ENCODE peak calls at places on chromosomes 3 and 15, in four cellular contexts. One of them, this sample, is unnamed.

GRCh38 chr3:31614162-31614921 is 81.6 kb downstream of the STT3B start:
- DNase-seq in mesendoderm: no peak
- DNase-seq in GM23248: peak
- DNase-seq in right cardiac atrium: no peak
- DNase-seq in this sample: no peak

GRCh38 chr15:33545866-33546265 is 235.1 kb downstream of the RYR3 start:
- DNase-seq in mesendoderm: no peak
- DNase-seq in GM23248: no peak
- DNase-seq in right cardiac atrium: no peak
- DNase-seq in this sample: no peak

GRCh38 chr3:17074559-17074958 is 189.8 kb downstream of the PLCL2 start:
- DNase-seq in mesendoderm: no peak
- DNase-seq in GM23248: no peak
- DNase-seq in right cardiac atrium: no peak
- DNase-seq in this sample: no peak

GRCh38 chr3:107825556-107825955 is 265.3 kb downstream of the CD47 start:
- DNase-seq in mesendoderm: no peak
- DNase-seq in GM23248: no peak
- DNase-seq in right cardiac atrium: no peak
- DNase-seq in this sample: no peak

GRCh38 chr3:149398296-149398695 is 20.8 kb upstream of the TM4SF1 start:
- DNase-seq in mesendoderm: no peak
- DNase-seq in GM23248: no peak
- DNase-seq in right cardiac atrium: no peak
- DNase-seq in this sample: no peak

GRCh38 chr3:105731686-105732085 is 137.1 kb downstream of the CBLB start:
- DNase-seq in mesendoderm: no peak
- DNase-seq in GM23248: no peak
- DNase-seq in right cardiac atrium: no peak
- DNase-seq in this sample: no peak

GRCh38 chr15:93452537-93453211 is 363.7 kb upstream of the RGMA start:
- DNase-seq in mesendoderm: no peak
- DNase-seq in GM23248: no peak
- DNase-seq in right cardiac atrium: no peak
- DNase-seq in this sample: no peak

GRCh38 chr15:72141171-72142084 is 23.2 kb downstream of the SENP8 start:
- DNase-seq in mesendoderm: peak
- DNase-seq in GM23248: no peak
- DNase-seq in right cardiac atrium: no peak
- DNase-seq in this sample: no peak

GRCh38 chr3:123700791-123701712 is 116.2 kb upstream of the HACD2 start:
- DNase-seq in mesendoderm: no peak
- DNase-seq in GM23248: no peak
- DNase-seq in right cardiac atrium: no peak
- DNase-seq in this sample: no peak

GRCh38 chr3:42020681-42021307 is 58.9 kb upstream of the ULK4 start:
- DNase-seq in mesendoderm: no peak
- DNase-seq in GM23248: peak
- DNase-seq in right cardiac atrium: no peak
- DNase-seq in this sample: no peak

GRCh38 chr3:183536238-183536880 is 19.1 kb downstream of the KLHL6 start:
- DNase-seq in mesendoderm: no peak
- DNase-seq in GM23248: no peak
- DNase-seq in right cardiac atrium: no peak
- DNase-seq in this sample: no peak

DNA sequence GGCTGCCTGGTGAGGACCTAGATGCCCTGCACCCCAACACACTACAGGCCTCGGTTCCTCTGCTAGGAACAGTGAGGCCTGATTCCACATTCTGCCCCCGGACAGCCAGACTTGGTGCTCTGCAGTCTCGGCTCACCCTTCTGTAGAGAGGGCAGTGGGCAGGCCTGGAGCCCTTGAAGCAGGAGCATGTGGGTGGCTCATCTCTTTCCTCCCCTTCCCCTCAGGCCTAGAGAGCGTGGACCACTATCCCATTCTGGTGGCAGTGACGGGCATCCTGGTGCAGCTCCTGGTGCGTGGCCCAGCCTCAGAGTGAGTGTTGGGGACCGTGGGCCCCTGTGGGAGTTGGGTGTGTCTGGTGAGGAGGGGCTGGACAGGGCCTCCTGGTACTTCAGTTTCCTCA is 3.3 kb downstream of the AMIGO3 start:
- DNase-seq in mesendoderm: no peak
- DNase-seq in GM23248: no peak
- DNase-seq in right cardiac atrium: no peak
- DNase-seq in this sample: peak
- H3K4me3 ChIP-seq in mesendoderm: no peak
- H3K4me3 ChIP-seq in GM23248: no peak
- H3K4me3 ChIP-seq in right cardiac atrium: no peak
- H3K4me3 ChIP-seq in this sample: no peak

DNA sequence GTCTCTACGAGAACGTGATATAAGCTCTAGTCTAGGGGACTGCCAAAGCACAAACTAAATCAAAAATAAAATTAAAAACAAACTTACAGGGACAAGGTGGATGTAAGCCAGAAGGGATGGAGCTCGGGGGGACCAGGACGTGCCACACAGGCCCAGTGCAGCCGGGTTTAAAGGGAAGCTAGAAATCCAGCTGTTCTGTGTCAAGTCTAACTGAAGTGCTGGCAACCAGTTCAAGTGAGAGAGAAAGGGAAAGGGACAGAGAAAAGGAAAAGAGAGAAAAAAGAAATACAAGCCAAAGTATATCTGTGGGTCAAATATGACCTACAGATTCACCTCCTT is 62.5 kb downstream of the CHSY1 start:
- DNase-seq in mesendoderm: no peak
- DNase-seq in GM23248: no peak
- DNase-seq in right cardiac atrium: no peak
- DNase-seq in this sample: no peak
- H3K4me3 ChIP-seq in mesendoderm: no peak
- H3K4me3 ChIP-seq in GM23248: no peak
- H3K4me3 ChIP-seq in right cardiac atrium: no peak
- H3K4me3 ChIP-seq in this sample: peak

GRCh38 chr15:90202929-90203328 is 1.8 kb downstream of the SEMA4B start:
- DNase-seq in mesendoderm: no peak
- DNase-seq in GM23248: no peak
- DNase-seq in right cardiac atrium: no peak
- DNase-seq in this sample: no peak
- H3K4me3 ChIP-seq in mesendoderm: no peak
- H3K4me3 ChIP-seq in GM23248: no peak
- H3K4me3 ChIP-seq in right cardiac atrium: no peak
- H3K4me3 ChIP-seq in this sample: no peak

GRCh38 chr3:186786810-186787375 is 3.5 kb downstream of the EIF4A2 start:
- DNase-seq in mesendoderm: no peak
- DNase-seq in GM23248: peak
- DNase-seq in right cardiac atrium: no peak
- DNase-seq in this sample: no peak

GRCh38 chr3:186788482-186789370 is 5.3 kb downstream of the EIF4A2 start:
- DNase-seq in mesendoderm: no peak
- DNase-seq in GM23248: peak
- DNase-seq in right cardiac atrium: no peak
- DNase-seq in this sample: no peak

GRCh38 chr3:186789554-186790260 is 6.3 kb downstream of the EIF4A2 start:
- DNase-seq in mesendoderm: no peak
- DNase-seq in GM23248: peak
- DNase-seq in right cardiac atrium: no peak
- DNase-seq in this sample: no peak

GRCh38 chr3:186785517-186786018 is 2.2 kb downstream of the EIF4A2 start:
- DNase-seq in mesendoderm: no peak
- DNase-seq in GM23248: peak
- DNase-seq in right cardiac atrium: no peak
- DNase-seq in this sample: no peak

DNA sequence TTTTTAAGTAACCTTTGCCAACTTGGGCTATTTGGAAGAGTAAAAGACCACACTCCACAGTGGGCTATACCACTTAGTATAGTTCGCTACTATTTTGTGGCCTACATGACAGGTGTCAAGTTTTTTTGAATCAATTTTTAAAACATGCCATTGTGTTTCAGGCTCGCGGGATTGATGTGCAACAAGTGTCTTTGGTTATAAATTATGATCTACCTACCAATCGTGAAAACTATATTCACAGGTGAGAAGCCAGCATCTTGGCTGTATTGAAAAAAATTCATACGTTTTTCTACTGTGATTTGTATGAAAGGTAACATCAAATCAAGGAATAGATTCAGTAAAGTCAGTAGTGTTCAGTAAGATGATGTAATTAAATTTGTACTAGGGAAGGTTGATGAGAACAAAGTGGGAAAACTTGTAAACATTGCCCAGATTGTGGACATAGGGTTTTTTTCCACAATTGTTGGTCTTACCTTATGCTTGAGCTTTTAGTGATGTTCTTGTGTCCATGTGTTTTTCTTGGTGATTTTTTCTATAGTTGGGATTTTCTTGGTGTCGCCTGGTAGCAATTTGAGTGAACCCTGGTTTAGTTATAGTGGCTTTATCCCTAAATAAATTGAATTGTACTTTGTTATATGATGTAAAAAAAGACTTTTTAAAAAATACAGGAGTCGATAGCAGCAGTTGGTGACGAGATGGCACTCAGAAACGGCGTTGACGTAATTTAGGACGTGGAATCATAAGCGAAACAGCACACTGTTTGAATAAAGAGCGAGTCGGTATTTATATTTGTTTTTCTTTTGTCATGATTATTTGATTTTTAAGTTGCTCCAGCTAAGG is 4.5 kb downstream of the EIF4A2 start:
- DNase-seq in mesendoderm: no peak
- DNase-seq in GM23248: peak
- DNase-seq in right cardiac atrium: no peak
- DNase-seq in this sample: no peak
- H3K4me3 ChIP-seq in mesendoderm: no peak
- H3K4me3 ChIP-seq in GM23248: peak
- H3K4me3 ChIP-seq in right cardiac atrium: no peak
- H3K4me3 ChIP-seq in this sample: no peak

DNA sequence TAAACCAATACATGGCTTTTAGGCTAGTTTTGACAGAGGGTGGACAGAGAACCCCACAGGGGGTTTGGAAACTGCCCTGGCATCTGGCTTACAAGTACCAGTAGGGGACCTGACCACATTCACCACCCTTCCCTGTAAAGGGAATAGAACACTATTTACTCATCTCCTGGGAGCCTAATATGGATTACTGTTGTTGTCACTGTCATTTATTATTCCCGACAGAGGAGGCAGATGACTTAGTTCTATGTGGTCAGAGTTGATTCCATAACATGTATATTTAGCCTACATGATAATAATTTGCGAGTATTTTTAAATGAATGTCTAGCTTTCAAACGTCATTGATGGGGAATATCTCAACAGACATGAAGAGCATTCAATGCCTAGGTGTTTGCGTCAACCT is 15.9 kb downstream of the ZBTB38 start:
- DNase-seq in mesendoderm: no peak
- DNase-seq in GM23248: peak
- DNase-seq in right cardiac atrium: no peak
- DNase-seq in this sample: no peak
- H3K4me3 ChIP-seq in mesendoderm: no peak
- H3K4me3 ChIP-seq in GM23248: peak
- H3K4me3 ChIP-seq in right cardiac atrium: no peak
- H3K4me3 ChIP-seq in this sample: no peak

GRCh38 chr3:66803206-66803605 is 194.9 kb upstream of the KBTBD8 start:
- DNase-seq in mesendoderm: peak
- DNase-seq in GM23248: no peak
- DNase-seq in right cardiac atrium: no peak
- DNase-seq in this sample: no peak

GRCh38 chr3:66796343-66796742 is 201.8 kb upstream of the KBTBD8 start:
- DNase-seq in mesendoderm: no peak
- DNase-seq in GM23248: no peak
- DNase-seq in right cardiac atrium: no peak
- DNase-seq in this sample: no peak

GRCh38 chr3:66800941-66801545 is 197.1 kb upstream of the KBTBD8 start:
- DNase-seq in mesendoderm: no peak
- DNase-seq in GM23248: peak
- DNase-seq in right cardiac atrium: no peak
- DNase-seq in this sample: no peak

GRCh38 chr3:66795365-66795764 is 202.7 kb upstream of the KBTBD8 start:
- DNase-seq in mesendoderm: no peak
- DNase-seq in GM23248: peak
- DNase-seq in right cardiac atrium: no peak
- DNase-seq in this sample: no peak

DNA sequence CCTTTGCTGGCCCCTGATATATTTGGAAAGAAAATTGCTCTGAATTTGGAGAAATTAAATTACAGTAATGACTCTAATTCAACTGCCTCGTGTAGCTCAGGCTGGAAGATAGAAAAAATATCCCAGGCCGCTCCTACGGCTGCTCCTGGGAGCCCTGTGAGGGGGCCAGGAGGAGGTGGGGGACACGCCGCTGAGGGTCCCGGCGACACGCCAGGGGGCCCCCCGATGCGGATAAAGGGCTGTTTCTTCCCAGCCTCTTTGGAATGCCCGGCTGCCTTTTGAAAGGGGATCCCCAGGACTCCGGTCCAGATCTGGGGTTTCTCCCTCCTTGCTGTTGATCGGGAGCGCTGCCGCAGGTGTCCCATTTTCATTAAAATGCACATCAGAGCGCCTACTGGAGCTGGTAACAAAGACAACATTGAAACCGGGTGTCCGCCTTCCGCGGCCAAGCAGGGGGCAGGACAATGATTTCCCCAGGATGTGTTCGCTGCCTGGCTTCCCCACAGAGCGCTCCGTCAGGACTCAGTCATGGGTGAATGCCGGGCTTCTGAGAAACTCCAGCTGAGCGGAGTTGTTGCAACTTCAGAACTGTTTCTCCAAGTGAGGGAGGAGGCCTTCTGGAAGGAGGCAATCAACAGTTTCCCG is 200.1 kb upstream of the KBTBD8 start:
- DNase-seq in mesendoderm: peak
- DNase-seq in GM23248: peak
- DNase-seq in right cardiac atrium: peak
- DNase-seq in this sample: peak
- H3K4me3 ChIP-seq in mesendoderm: no peak
- H3K4me3 ChIP-seq in GM23248: peak
- H3K4me3 ChIP-seq in right cardiac atrium: no peak
- H3K4me3 ChIP-seq in this sample: no peak

DNA sequence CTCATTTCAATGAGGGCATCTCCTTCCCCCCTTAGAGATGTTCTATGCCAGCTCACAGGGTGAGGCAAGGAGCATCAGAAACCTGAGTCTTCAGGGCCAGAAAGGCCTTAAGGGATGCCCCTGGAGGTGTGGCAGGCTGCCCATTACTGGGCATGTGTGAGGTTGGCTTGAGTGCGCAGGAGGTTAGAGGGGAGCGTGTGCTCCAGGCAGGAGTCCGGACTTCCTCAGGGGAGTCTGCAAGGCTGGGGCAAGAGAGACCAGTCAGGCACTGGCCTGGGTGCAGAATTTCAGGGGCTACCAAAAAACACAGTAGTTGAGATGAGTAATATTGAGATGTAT is 1.9 kb downstream of the LOXL1 start:
- DNase-seq in mesendoderm: no peak
- DNase-seq in GM23248: no peak
- DNase-seq in right cardiac atrium: no peak
- DNase-seq in this sample: no peak
- H3K4me3 ChIP-seq in mesendoderm: no peak
- H3K4me3 ChIP-seq in GM23248: peak
- H3K4me3 ChIP-seq in right cardiac atrium: peak
- H3K4me3 ChIP-seq in this sample: peak